ENCODE peak calls at places on chromosomes 11 and 22, in eight cellular contexts. B, Q, S, X, L, R, W and Z are unnamed samples.

GRCh38 chr11:5043385-5043784 is 2.9 kb upstream of the OR52J3 start:
- DNase-seq in W (no peak), B (no peak), L (no peak), R (no peak), S (no peak), Q (no peak), X (no peak), Z (no peak)

GRCh38 chr11:45922425-45923082 is at the start of gene LARGE2:
- DNase-seq in L (no peak), S (no peak), X (no peak), W (no peak), R (no peak), Q (no peak), B (no peak), Z (no peak)

GRCh38 chr11:66467034-66467659 is 442 bp downstream of the PELI3 start:
- DNase-seq in X (peak; percentile 68), B (peak; percentile 30), L (no peak), W (peak; percentile 68), R (no peak), Q (no peak), S (no peak), Z (peak; percentile 49)

GRCh38 chr11:44310456-44311272 is 725 bp upstream of the ALX4 start:
- DNase-seq in X (no peak), Q (no peak), B (no peak), R (no peak), L (no peak), S (no peak), W (no peak), Z (no peak)

GRCh38 chr22:19848298-19849224 is 6.1 kb downstream of the GNB1L start:
- DNase-seq in R (no peak), S (no peak), B (no peak), X (no peak), Q (peak; percentile 44), W (no peak), L (no peak), Z (no peak)

GRCh38 chr11:18958221-18958910 is 19.2 kb upstream of the MRGPRX1 start:
- DNase-seq in W (no peak), R (no peak), S (no peak), B (no peak), Q (no peak), X (no peak), L (no peak), Z (no peak)

GRCh38 chr11:101718406-101718805 is 134.6 kb upstream of the TRPC6 start:
- DNase-seq in X (no peak), W (no peak), L (no peak), Q (no peak), R (no peak), S (no peak), B (no peak), Z (no peak)

GRCh38 chr11:133977067-133977681 is 20.4 kb upstream of the IGSF9B start:
- DNase-seq in S (no peak), Q (no peak), R (no peak), X (no peak), B (no peak), L (no peak), W (peak; percentile 43), Z (no peak)

GRCh38 chr22:38823076-38823475 is 20.8 kb downstream of the NPTXR start:
- DNase-seq in B (no peak), L (no peak), Q (no peak), W (no peak), X (no peak), R (no peak), S (no peak), Z (no peak)

GRCh38 chr11:17479284-17480214 is 2.9 kb upstream of the ABCC8 start:
- DNase-seq in B (no peak), W (no peak), S (no peak), L (no peak), R (no peak), X (no peak), Q (no peak), Z (peak; percentile 35)

GRCh38 chr11:83287631-83288030 is 1.5 kb upstream of the CCDC90B start:
- DNase-seq in S (no peak), Q (no peak), W (no peak), R (no peak), B (no peak), X (no peak), L (no peak), Z (no peak)

GRCh38 chr22:21657361-21658118 is 8.3 kb upstream of the PPIL2 start:
- DNase-seq in Q (no peak), L (peak; percentile 68), W (peak; percentile 88), S (no peak), R (peak; percentile 67), X (peak; percentile 59), B (peak; percentile 71), Z (peak; percentile 75)

GRCh38 chr22:23287136-23288095 is 107.1 kb downstream of the BCR start:
- DNase-seq in L (no peak), S (no peak), B (no peak), R (no peak), Q (no peak), W (no peak), X (no peak), Z (no peak)

GRCh38 chr11:63614136-63614664 is at the start of gene PLAAT3:
- DNase-seq in Q (peak; percentile 87), L (peak; percentile 8), B (peak; percentile 11), S (no peak), R (no peak), W (peak; percentile 31), X (peak; percentile 41), Z (peak; percentile 39)

GRCh38 chr22:17100621-17101020 is 15.8 kb downstream of the IL17RA start:
- DNase-seq in S (no peak), R (no peak), W (no peak), X (no peak), B (no peak), L (no peak), Q (no peak), Z (no peak)

GRCh38 chr22:49885881-49886280 is 32.2 kb downstream of the ZBED4 start:
- DNase-seq in L (no peak), B (no peak), R (no peak), Q (no peak), X (no peak), S (no peak), W (no peak), Z (no peak)

GRCh38 chr22:45450931-45451651 is 37.6 kb downstream of the RIBC2 start:
- DNase-seq in X (no peak), W (no peak), R (no peak), S (no peak), B (no peak), L (no peak), Q (peak; percentile 79), Z (no peak)

GRCh38 chr11:59281177-59281576 is 68.5 kb upstream of the MPEG1 start:
- DNase-seq in X (no peak), S (no peak), L (no peak), Q (no peak), R (no peak), W (no peak), B (no peak), Z (no peak)

GRCh38 chr22:27885977-27886842 is 32.8 kb downstream of the PITPNB start:
- DNase-seq in Q (no peak), S (no peak), W (peak; percentile 13), B (peak; percentile 33), L (peak; percentile 36), X (peak; percentile 50), R (peak; percentile 28), Z (no peak)

GRCh38 chr11:35077709-35078695 is 61.0 kb upstream of the CD44 start:
- DNase-seq in Q (no peak), B (no peak), W (no peak), S (no peak), L (peak; percentile 63), R (peak; percentile 78), X (no peak), Z (no peak)

GRCh38 chr11:121890377-121890776 is 225.6 kb downstream of the BLID start:
- DNase-seq in Q (no peak), W (no peak), R (no peak), L (no peak), B (no peak), X (no peak), S (no peak), Z (no peak)

GRCh38 chr22:17423616-17424015 is 54.4 kb downstream of the CECR2 start:
- DNase-seq in L (no peak), S (no peak), X (no peak), R (no peak), W (no peak), Q (no peak), B (no peak), Z (no peak)

GRCh38 chr11:72570893-72571741 is 103.1 kb downstream of the PDE2A start:
- DNase-seq in B (no peak), S (no peak), Q (no peak), W (no peak), R (no peak), X (no peak), L (no peak), Z (no peak)

GRCh38 chr11:19832166-19832750 is 119.6 kb downstream of the NAV2 start:
- DNase-seq in B (no peak), R (no peak), X (no peak), L (no peak), W (no peak), Q (no peak), S (no peak), Z (no peak)

GRCh38 chr11:72970557-72971118 is 156.4 kb downstream of the ATG16L2 start:
- DNase-seq in Q (no peak), R (no peak), B (no peak), S (no peak), L (no peak), X (no peak), W (no peak), Z (no peak)

GRCh38 chr11:71977743-71978418 is 20.8 kb upstream of the IL18BP start:
- DNase-seq in W (no peak), B (peak; percentile 34), L (peak; percentile 30), X (no peak), S (no peak), Q (no peak), R (peak; percentile 41), Z (no peak)

GRCh38 chr11:118410055-118410745 is 8.8 kb downstream of the ATP5MG start:
- DNase-seq in R (no peak), L (no peak), S (no peak), X (no peak), B (no peak), W (no peak), Q (no peak), Z (no peak)

GRCh38 chr22:50439314-50440250 is 35.3 kb downstream of the SBF1 start:
- DNase-seq in Q (no peak), L (no peak), W (no peak), B (no peak), X (no peak), S (no peak), R (no peak), Z (no peak)